ENCODE peak calls at places on chromosome 11, in nine cellular contexts. X is NCI-H1105 treated with DMSO at 0.1 percent for 48 hours; U is stimulated activated CD4-positive, alpha-beta T cell treated with anti-CD3 and anti-CD28 coated beads, Interleukin-4, amount 100 ng/mL, for 24 hours; H is stimulated activated CD8-positive, alpha-beta memory T cell treated with anti-CD3 and anti-CD28 coated beads, Interleukin-4, amount 100 ng/mL, for 4 hours; M is brain pericyte; J is T-helper 2 cell; A is epithelial cell of esophagus; S is CD4-positive, CD25-positive, alpha-beta regulatory T cell; N is left cardiac atrium. O is an unnamed sample.

GRCh38 chr11:57800444-57801184 is 39.0 kb downstream of the CTNND1 start:
- DNase-seq in J (peak), A (peak), S (peak), M (peak), X (peak), U (peak), N (no peak), H (no peak), O (no peak)

GRCh38 chr11:3052567-3052966 is 4.7 kb downstream of the CARS1 start:
- DNase-seq in X (peak), U (no peak), H (no peak), A (no peak), J (no peak), N (peak), S (no peak), M (no peak), O (no peak)

GRCh38 chr11:58573451-58574104 is 2.1 kb downstream of the LPXN start:
- DNase-seq in A (peak), X (no peak), J (peak), N (peak), H (peak), U (peak), S (peak), M (no peak), O (no peak)

GRCh38 chr11:29629281-29629680 is 387.5 kb downstream of the KCNA4 start:
- DNase-seq in S (no peak), A (peak), N (no peak), H (no peak), M (no peak), J (no peak), X (no peak), U (no peak), O (no peak)

GRCh38 chr11:2766166-2766565 is 66.4 kb upstream of the KCNQ1OT1 start:
- DNase-seq in U (no peak), S (no peak), A (no peak), M (no peak), H (no peak), J (no peak), X (no peak), N (no peak), O (no peak)

GRCh38 chr11:59849129-59849528 is 3.8 kb upstream of the CBLIF start:
- DNase-seq in M (no peak), A (no peak), X (no peak), S (no peak), J (no peak), U (no peak), H (no peak), N (no peak), O (no peak)

GRCh38 chr11:134566311-134566710 is 154.3 kb upstream of the B3GAT1 start:
- DNase-seq in X (no peak), S (no peak), M (no peak), N (no peak), A (no peak), H (no peak), U (peak), J (no peak), O (no peak)

GRCh38 chr11:2526808-2527381 is 82.1 kb downstream of the KCNQ1 start:
- DNase-seq in X (no peak), H (no peak), U (peak), J (no peak), S (no peak), A (no peak), N (peak), M (no peak), O (no peak)

GRCh38 chr11:111018571-111018970 is 227.0 kb upstream of the POU2AF2 start:
- DNase-seq in S (no peak), A (no peak), H (no peak), N (no peak), J (no peak), U (no peak), X (no peak), M (no peak), O (no peak)

GRCh38 chr11:114891911-114892310 is 213.6 kb downstream of the NXPE2 start:
- DNase-seq in X (no peak), J (no peak), U (no peak), A (no peak), M (no peak), N (peak), S (no peak), H (no peak), O (no peak)

GRCh38 chr11:34149786-34150185 is 44.4 kb downstream of the NAT10 start:
- DNase-seq in A (peak), X (no peak), S (no peak), N (no peak), J (no peak), H (no peak), U (no peak), M (no peak), O (no peak)

GRCh38 chr11:76797341-76798201 is 14.4 kb downstream of the TSKU start:
- DNase-seq in U (no peak), A (no peak), S (no peak), M (no peak), H (no peak), N (no peak), J (no peak), X (no peak), O (no peak)

GRCh38 chr11:59754494-59754858 is 700 bp upstream of the STX3 start:
- DNase-seq in S (peak), X (peak), A (no peak), M (no peak), N (no peak), U (peak), J (no peak), H (no peak), O (no peak)